ENCODE peak calls at places on chromosome 1, in five cellular contexts. One of them, this sample, is unnamed.

GRCh38 chr1:247453256-247453655 is 4.6 kb downstream of the OR2B11 start:
- DNase-seq in Karpas-422: no peak
- DNase-seq in GM23338: no peak
- DNase-seq in fibroblast of lung: no peak
- DNase-seq in PC-3: no peak
- DNase-seq in this sample: no peak

GRCh38 chr1:70979313-70979712 is 68.3 kb downstream of the PTGER3 start:
- DNase-seq in Karpas-422: no peak
- DNase-seq in GM23338: no peak
- DNase-seq in fibroblast of lung: no peak
- DNase-seq in PC-3: no peak
- DNase-seq in this sample: no peak

GRCh38 chr1:168256164-168256563 is 24.5 kb upstream of the TBX19 start:
- DNase-seq in Karpas-422: no peak
- DNase-seq in GM23338: no peak
- DNase-seq in fibroblast of lung: no peak
- DNase-seq in PC-3: no peak
- DNase-seq in this sample: no peak

GRCh38 chr1:102593276-102593675 is 515.0 kb downstream of the COL11A1 start:
- DNase-seq in Karpas-422: no peak
- DNase-seq in GM23338: no peak
- DNase-seq in fibroblast of lung: peak; percentile 19
- DNase-seq in PC-3: no peak
- DNase-seq in this sample: no peak

GRCh38 chr1:29577512-29577911 is 341.2 kb downstream of the PTPRU start:
- DNase-seq in Karpas-422: no peak
- DNase-seq in GM23338: peak; percentile 47
- DNase-seq in fibroblast of lung: no peak
- DNase-seq in PC-3: no peak
- DNase-seq in this sample: no peak

GRCh38 chr1:28190996-28191645 is 14.6 kb upstream of the PTAFR start:
- DNase-seq in Karpas-422: no peak
- DNase-seq in GM23338: no peak
- DNase-seq in fibroblast of lung: no peak
- DNase-seq in PC-3: no peak
- DNase-seq in this sample: no peak

GRCh38 chr1:30807318-30808066 is 49.9 kb upstream of the LAPTM5 start:
- DNase-seq in Karpas-422: peak; percentile 86
- DNase-seq in GM23338: no peak
- DNase-seq in fibroblast of lung: no peak
- DNase-seq in PC-3: no peak
- DNase-seq in this sample: peak; percentile 88

GRCh38 chr1:200738733-200739498 is at the start of gene CAMSAP2:
- DNase-seq in Karpas-422: peak; percentile 85
- DNase-seq in GM23338: peak; percentile 83
- DNase-seq in fibroblast of lung: peak; percentile 79
- DNase-seq in PC-3: peak; percentile 96
- DNase-seq in this sample: peak; percentile 98

GRCh38 chr1:161905269-161905884 is 118.3 kb downstream of the OLFML2B start:
- DNase-seq in Karpas-422: peak; percentile 83
- DNase-seq in GM23338: peak; percentile 80
- DNase-seq in fibroblast of lung: no peak
- DNase-seq in PC-3: peak; percentile 74
- DNase-seq in this sample: peak; percentile 51

GRCh38 chr1:207897188-207897587 is 13.7 kb downstream of the CD34 start:
- DNase-seq in Karpas-422: peak; percentile 51
- DNase-seq in GM23338: peak; percentile 14
- DNase-seq in fibroblast of lung: no peak
- DNase-seq in PC-3: peak; percentile 52
- DNase-seq in this sample: no peak

GRCh38 chr1:30106125-30106524 is 617.3 kb downstream of the MATN1 start:
- DNase-seq in Karpas-422: peak; percentile 65
- DNase-seq in GM23338: peak; percentile 86
- DNase-seq in fibroblast of lung: peak; percentile 28
- DNase-seq in PC-3: peak; percentile 56
- DNase-seq in this sample: peak; percentile 78

GRCh38 chr1:170530972-170531757 is 801 bp upstream of the GORAB start:
- DNase-seq in Karpas-422: no peak
- DNase-seq in GM23338: peak; percentile 49
- DNase-seq in fibroblast of lung: no peak
- DNase-seq in PC-3: no peak
- DNase-seq in this sample: peak; percentile 21

GRCh38 chr1:110583505-110583904 is 22.7 kb downstream of the KCNA2 start:
- DNase-seq in Karpas-422: no peak
- DNase-seq in GM23338: no peak
- DNase-seq in fibroblast of lung: no peak
- DNase-seq in PC-3: no peak
- DNase-seq in this sample: no peak

GRCh38 chr1:209150114-209150513 is 433.4 kb upstream of the CAMK1G start:
- DNase-seq in Karpas-422: peak; percentile 58
- DNase-seq in GM23338: peak; percentile 83
- DNase-seq in fibroblast of lung: peak; percentile 52
- DNase-seq in PC-3: peak; percentile 70
- DNase-seq in this sample: no peak

GRCh38 chr1:178660484-178660883 is 64.6 kb upstream of the RALGPS2 start:
- DNase-seq in Karpas-422: peak; percentile 59
- DNase-seq in GM23338: no peak
- DNase-seq in fibroblast of lung: no peak
- DNase-seq in PC-3: no peak
- DNase-seq in this sample: no peak
- H3K4me2 ChIP-seq in Karpas-422: peak overlapping the region; percentile 42
- H3K4me2 ChIP-seq in GM23338: no peak overlapping the region
- H3K4me2 ChIP-seq in fibroblast of lung: no peak overlapping the region
- H3K4me2 ChIP-seq in PC-3: no peak overlapping the region
- H3K4me2 ChIP-seq in this sample: no peak overlapping the region

GRCh38 chr1:157272899-157273774 is 134.9 kb upstream of the ETV3 start:
- DNase-seq in Karpas-422: no peak
- DNase-seq in GM23338: peak; percentile 4
- DNase-seq in fibroblast of lung: no peak
- DNase-seq in PC-3: no peak
- DNase-seq in this sample: no peak

GRCh38 chr1:157274698-157275534 is 136.7 kb upstream of the ETV3 start:
- DNase-seq in Karpas-422: no peak
- DNase-seq in GM23338: no peak
- DNase-seq in fibroblast of lung: peak; percentile 60
- DNase-seq in PC-3: peak; percentile 52
- DNase-seq in this sample: no peak

GRCh38 chr1:157279157-157280140 is 141.3 kb upstream of the ETV3 start:
- DNase-seq in Karpas-422: no peak
- DNase-seq in GM23338: peak; percentile 33
- DNase-seq in fibroblast of lung: no peak
- DNase-seq in PC-3: no peak
- DNase-seq in this sample: no peak

GRCh38 chr1:157277281-157277680 is 139.1 kb upstream of the ETV3 start:
- DNase-seq in Karpas-422: no peak
- DNase-seq in GM23338: no peak
- DNase-seq in fibroblast of lung: no peak
- DNase-seq in PC-3: no peak
- DNase-seq in this sample: no peak

DNA sequence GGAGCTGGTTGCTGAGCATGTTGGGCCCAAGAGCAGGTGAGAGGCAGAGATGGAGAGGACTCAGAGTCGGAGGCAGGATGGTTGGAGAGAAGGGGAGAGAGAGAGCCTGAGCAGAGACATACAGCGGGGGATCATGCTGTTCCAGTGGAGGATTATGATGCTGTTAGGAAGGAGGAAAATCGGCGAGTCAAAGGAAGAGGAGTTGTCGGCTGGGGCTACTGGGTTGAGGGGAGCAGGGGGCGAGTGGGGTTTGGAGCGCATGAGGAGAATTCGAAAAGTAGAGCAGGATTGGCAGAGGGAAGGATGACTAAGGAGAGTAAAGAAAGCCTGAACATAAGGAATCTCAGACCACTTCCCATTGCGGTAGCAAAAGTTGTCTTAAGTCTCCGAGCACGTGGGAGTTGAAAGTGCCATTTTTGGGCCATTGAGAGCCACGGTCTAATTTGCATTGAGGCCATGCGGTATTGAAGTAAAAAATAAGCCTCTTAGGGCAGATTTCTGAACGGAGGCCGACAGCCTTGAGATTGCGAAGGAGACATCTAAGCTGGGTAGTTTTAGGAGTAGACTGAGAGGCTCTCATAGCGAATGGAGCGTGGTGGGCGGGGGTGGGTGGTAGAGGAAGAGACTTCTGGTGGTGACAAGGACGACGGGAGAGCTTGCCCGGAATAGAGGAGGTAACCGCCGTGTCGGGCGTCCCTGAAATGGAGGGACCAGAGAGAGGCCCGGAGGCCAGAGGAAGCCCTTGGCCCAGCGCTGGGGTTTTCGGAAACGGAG is 140.4 kb upstream of the ETV3 start:
- DNase-seq in Karpas-422: no peak
- DNase-seq in GM23338: no peak
- DNase-seq in fibroblast of lung: no peak
- DNase-seq in PC-3: no peak
- DNase-seq in this sample: no peak
- H3K27me3 ChIP-seq in Karpas-422: no peaks in the 10 kb centered on the region
- H3K27me3 ChIP-seq in GM23338: peaks cover 20% of the 10 kb centered on the region
- H3K27me3 ChIP-seq in fibroblast of lung: no peaks in the 10 kb centered on the region
- H3K27me3 ChIP-seq in PC-3: peaks cover 84% of the 10 kb centered on the region
- H3K27me3 ChIP-seq in this sample: peaks cover 30% of the 10 kb centered on the region

GRCh38 chr1:9847269-9847668 is 23.5 kb upstream of the CLSTN1 start:
- DNase-seq in Karpas-422: no peak
- DNase-seq in GM23338: no peak
- DNase-seq in fibroblast of lung: no peak
- DNase-seq in PC-3: no peak
- DNase-seq in this sample: no peak

GRCh38 chr1:9846611-9847171 is 22.9 kb upstream of the CLSTN1 start:
- DNase-seq in Karpas-422: no peak
- DNase-seq in GM23338: no peak
- DNase-seq in fibroblast of lung: no peak
- DNase-seq in PC-3: no peak
- DNase-seq in this sample: peak; percentile 67

GRCh38 chr1:9844746-9845145 is 21.0 kb upstream of the CLSTN1 start:
- DNase-seq in Karpas-422: no peak
- DNase-seq in GM23338: no peak
- DNase-seq in fibroblast of lung: no peak
- DNase-seq in PC-3: no peak
- DNase-seq in this sample: peak; percentile 65

GRCh38 chr1:9844106-9844505 is 20.3 kb upstream of the CLSTN1 start:
- DNase-seq in Karpas-422: no peak
- DNase-seq in GM23338: no peak
- DNase-seq in fibroblast of lung: no peak
- DNase-seq in PC-3: no peak
- DNase-seq in this sample: peak; percentile 88

DNA sequence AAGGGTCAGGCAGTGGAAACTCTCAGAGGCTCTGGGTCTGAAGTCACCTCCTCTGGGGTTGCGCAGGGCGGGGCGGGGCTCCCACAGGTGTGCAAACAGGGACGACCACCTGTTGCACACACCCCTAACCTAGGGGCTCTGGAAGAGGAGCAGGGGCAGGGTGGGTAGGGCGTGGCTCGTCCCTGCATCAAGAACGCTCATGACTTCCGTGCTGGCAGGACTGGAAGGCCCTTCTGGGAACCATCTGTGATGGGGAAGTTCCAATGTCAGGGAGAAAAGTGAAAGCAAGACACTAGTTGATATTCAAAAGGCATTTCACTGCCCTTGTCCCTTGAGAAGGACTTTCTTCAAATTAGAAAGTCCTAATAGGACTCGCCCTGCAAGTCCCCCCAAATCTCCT is 22.1 kb upstream of the CLSTN1 start:
- DNase-seq in Karpas-422: no peak
- DNase-seq in GM23338: no peak
- DNase-seq in fibroblast of lung: no peak
- DNase-seq in PC-3: no peak
- DNase-seq in this sample: peak; percentile 47
- H3K4me1 ChIP-seq in Karpas-422: peaks cover 37% of the 10 kb centered on the region
- H3K4me1 ChIP-seq in GM23338: peaks cover 14% of the 10 kb centered on the region
- H3K4me1 ChIP-seq in fibroblast of lung: no peaks in the 10 kb centered on the region
- H3K4me1 ChIP-seq in PC-3: peaks cover 24% of the 10 kb centered on the region
- H3K4me1 ChIP-seq in this sample: peaks cover 5% of the 10 kb centered on the region

DNA sequence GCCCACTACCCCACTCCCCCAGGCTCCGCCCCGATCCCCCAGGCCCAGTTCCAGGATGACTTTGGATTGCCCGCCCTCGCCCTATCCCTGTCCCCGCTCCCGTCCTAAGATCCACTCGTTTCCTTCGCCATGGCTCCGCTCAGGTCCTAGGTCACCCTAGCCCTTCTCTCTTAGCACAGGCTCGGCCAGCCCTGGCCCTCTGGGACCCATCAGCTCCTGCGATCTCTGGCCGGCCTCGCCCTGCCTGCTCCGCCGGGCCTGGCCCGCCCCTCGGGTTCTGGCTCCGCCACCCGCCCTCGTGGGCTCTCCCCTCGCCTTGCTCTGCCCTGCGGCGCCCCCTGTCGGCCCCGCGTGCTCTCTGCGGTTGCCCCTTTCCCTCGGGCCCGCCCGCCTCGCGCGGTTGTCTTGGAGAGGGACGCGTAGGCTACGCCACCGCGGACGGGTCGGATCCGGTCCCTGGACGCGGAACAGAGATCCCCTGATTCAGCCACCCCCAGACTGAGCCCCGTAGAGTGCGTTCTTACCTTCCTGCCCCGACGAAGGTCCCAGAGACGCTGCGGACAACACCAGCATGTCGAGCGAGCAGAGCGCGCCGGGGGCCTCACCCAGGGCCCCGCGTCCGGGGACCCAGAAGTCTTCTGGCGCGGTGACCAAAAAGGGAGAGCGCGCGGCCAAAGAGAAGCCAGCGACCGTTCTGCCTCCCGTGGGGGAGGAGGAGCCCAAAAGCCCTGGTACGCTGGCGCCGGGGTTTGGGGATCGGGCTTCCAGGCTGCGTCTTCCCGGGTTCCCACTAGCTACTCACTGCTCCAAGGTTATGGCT is at the start of gene LRRC71:
- DNase-seq in Karpas-422: peak; percentile 89
- DNase-seq in GM23338: peak; percentile 94
- DNase-seq in fibroblast of lung: peak; percentile 62
- DNase-seq in PC-3: peak; percentile 46
- DNase-seq in this sample: peak; percentile 99
- H3K4me2 ChIP-seq in Karpas-422: no peak within 1 kb of the TSS
- H3K4me2 ChIP-seq in GM23338: peak within 1 kb of the TSS; percentile 93
- H3K4me2 ChIP-seq in fibroblast of lung: peak within 1 kb of the TSS; percentile 72
- H3K4me2 ChIP-seq in PC-3: no peak within 1 kb of the TSS
- H3K4me2 ChIP-seq in this sample: peak within 1 kb of the TSS; percentile 82

DNA sequence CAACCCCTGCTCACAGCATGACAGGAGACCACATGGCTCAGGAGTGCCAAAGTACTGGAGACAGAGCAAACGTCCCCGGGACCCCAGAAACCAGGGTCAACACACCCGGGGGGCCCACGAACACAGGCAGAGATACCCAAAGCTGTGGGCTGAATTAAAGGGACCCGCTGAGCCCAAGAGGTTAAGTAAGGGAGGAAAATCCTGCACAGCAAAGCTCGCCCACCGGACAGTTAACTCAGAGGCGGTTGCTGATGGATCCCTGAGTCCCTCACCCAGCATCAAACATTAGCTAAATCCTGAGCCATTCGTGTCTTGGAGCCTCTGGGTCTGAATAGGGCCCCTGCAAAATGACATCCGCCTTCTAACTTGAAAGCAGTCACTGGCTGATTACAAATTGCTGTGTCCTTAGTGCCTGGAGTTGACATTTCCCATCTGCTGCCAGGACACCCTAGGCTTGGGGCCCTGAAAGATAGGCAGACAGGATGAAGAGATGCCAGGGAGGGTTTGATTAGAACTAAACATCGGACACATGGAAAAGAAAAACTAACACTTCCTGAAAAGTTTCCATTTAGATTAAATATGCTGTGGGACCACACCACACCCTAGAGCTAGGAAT is 239.4 kb downstream of the NPHP4 start:
- DNase-seq in Karpas-422: no peak
- DNase-seq in GM23338: no peak
- DNase-seq in fibroblast of lung: no peak
- DNase-seq in PC-3: no peak
- DNase-seq in this sample: peak; percentile 23
- H3K27me3 ChIP-seq in Karpas-422: no peaks in the 10 kb centered on the region
- H3K27me3 ChIP-seq in GM23338: no peaks in the 10 kb centered on the region
- H3K27me3 ChIP-seq in fibroblast of lung: no peaks in the 10 kb centered on the region
- H3K27me3 ChIP-seq in PC-3: peaks cover 98% of the 10 kb centered on the region
- H3K27me3 ChIP-seq in this sample: no peaks in the 10 kb centered on the region